ENCODE peak calls at places on chromosomes 13 and 19, in four cellular contexts. One of them, this sample, is unnamed.
A peak's percentile ranks its signal among the peaks of the same experiment; 100 is the strongest.

GRCh38 chr19:15297416-15298224 is 34.7 kb downstream of the BRD4 start:
- DNase-seq in DND-41: peak; percentile 59
- DNase-seq in cardiac muscle cell: peak; percentile 57
- DNase-seq in PC-3: peak; percentile 47
- DNase-seq in this sample: peak; percentile 65

GRCh38 chr13:98300956-98301641 is 124.0 kb upstream of the RNF113B start:
- DNase-seq in cardiac muscle cell: peak; percentile 54
- DNase-seq in DND-41: no peak
- DNase-seq in PC-3: peak; percentile 76
- DNase-seq in this sample: peak; percentile 74

GRCh38 chr13:48636550-48636949 is 17.2 kb upstream of the CYSLTR2 start:
- DNase-seq in PC-3: no peak
- DNase-seq in DND-41: no peak
- DNase-seq in cardiac muscle cell: peak; percentile 96
- DNase-seq in this sample: peak; percentile 64

GRCh38 chr13:41554180-41554579 is 96.8 kb downstream of the RGCC start:
- DNase-seq in PC-3: no peak
- DNase-seq in cardiac muscle cell: no peak
- DNase-seq in DND-41: no peak
- DNase-seq in this sample: no peak

GRCh38 chr13:51867062-51867461 is 5.3 kb downstream of the CCDC70 start:
- DNase-seq in DND-41: no peak
- DNase-seq in cardiac muscle cell: no peak
- DNase-seq in PC-3: no peak
- DNase-seq in this sample: no peak

GRCh38 chr19:55322495-55322894 is 2.6 kb downstream of the TMEM150B start:
- DNase-seq in DND-41: no peak
- DNase-seq in cardiac muscle cell: no peak
- DNase-seq in PC-3: no peak
- DNase-seq in this sample: no peak

GRCh38 chr13:37364024-37364423 is 234.5 kb downstream of the POSTN start:
- DNase-seq in cardiac muscle cell: peak; percentile 64
- DNase-seq in DND-41: no peak
- DNase-seq in PC-3: no peak
- DNase-seq in this sample: no peak

GRCh38 chr13:30235206-30235605 is 72.1 kb downstream of the KATNAL1 start:
- DNase-seq in DND-41: no peak
- DNase-seq in cardiac muscle cell: peak; percentile 16
- DNase-seq in PC-3: no peak
- DNase-seq in this sample: no peak

GRCh38 chr13:113542751-113543424 is 41.7 kb upstream of the TFDP1 start:
- DNase-seq in PC-3: no peak
- DNase-seq in DND-41: no peak
- DNase-seq in cardiac muscle cell: no peak
- DNase-seq in this sample: no peak

GRCh38 chr19:32303193-32303592 is 42.2 kb upstream of the ZNF507 start:
- DNase-seq in PC-3: no peak
- DNase-seq in DND-41: no peak
- DNase-seq in cardiac muscle cell: no peak
- DNase-seq in this sample: no peak

GRCh38 chr19:54247106-54247930 is 4.7 kb upstream of the LILRA6 start:
- DNase-seq in PC-3: no peak
- DNase-seq in cardiac muscle cell: no peak
- DNase-seq in DND-41: no peak
- DNase-seq in this sample: no peak

GRCh38 chr19:3178377-3178972 is at the start of gene S1PR4:
- DNase-seq in DND-41: peak; percentile 81
- DNase-seq in PC-3: no peak
- DNase-seq in cardiac muscle cell: no peak
- DNase-seq in this sample: no peak

GRCh38 chr13:45882626-45883025 is 31.1 kb upstream of the SIAH3 start:
- DNase-seq in PC-3: no peak
- DNase-seq in DND-41: no peak
- DNase-seq in cardiac muscle cell: no peak
- DNase-seq in this sample: no peak

GRCh38 chr19:14478113-14478545 is 3.0 kb upstream of the PTGER1 start:
- DNase-seq in cardiac muscle cell: no peak
- DNase-seq in DND-41: no peak
- DNase-seq in PC-3: no peak
- DNase-seq in this sample: no peak

GRCh38 chr19:28208745-28209144 is 1004.2 kb downstream of the UQCRFS1 start:
- DNase-seq in DND-41: peak; percentile 17
- DNase-seq in cardiac muscle cell: no peak
- DNase-seq in PC-3: no peak
- DNase-seq in this sample: no peak

GRCh38 chr13:80132741-80133601 is 208.0 kb downstream of the SPRY2 start:
- DNase-seq in DND-41: no peak
- DNase-seq in PC-3: peak; percentile 45
- DNase-seq in cardiac muscle cell: peak; percentile 85
- DNase-seq in this sample: peak; percentile 15

GRCh38 chr19:41298327-41298964 is 11.5 kb upstream of the CCDC97 start:
- DNase-seq in PC-3: no peak
- DNase-seq in cardiac muscle cell: peak; percentile 85
- DNase-seq in DND-41: no peak
- DNase-seq in this sample: peak; percentile 17

GRCh38 chr13:36413161-36413560 is 19.1 kb upstream of the CCNA1 start:
- DNase-seq in cardiac muscle cell: no peak
- DNase-seq in DND-41: no peak
- DNase-seq in PC-3: no peak
- DNase-seq in this sample: no peak

GRCh38 chr19:46340051-46340659 is 6.7 kb upstream of the PPP5C start:
- DNase-seq in PC-3: no peak
- DNase-seq in DND-41: no peak
- DNase-seq in cardiac muscle cell: no peak
- DNase-seq in this sample: no peak

GRCh38 chr13:76383671-76384461 is 502.3 kb downstream of the KCTD12 start:
- DNase-seq in PC-3: peak; percentile 76
- DNase-seq in cardiac muscle cell: peak; percentile 90
- DNase-seq in DND-41: no peak
- DNase-seq in this sample: peak; percentile 77

GRCh38 chr19:53432088-53432661 is 391 bp downstream of the ZNF761 start:
- DNase-seq in DND-41: peak; percentile 35
- DNase-seq in PC-3: peak; percentile 9
- DNase-seq in cardiac muscle cell: peak; percentile 21
- DNase-seq in this sample: peak; percentile 33

GRCh38 chr19:31279436-31279765 is 69.8 kb downstream of the TSHZ3 start:
- DNase-seq in DND-41: no peak
- DNase-seq in cardiac muscle cell: no peak
- DNase-seq in PC-3: no peak
- DNase-seq in this sample: no peak

GRCh38 chr19:57351867-57352266 is 796 bp downstream of the ZNF304 start:
- DNase-seq in DND-41: no peak
- DNase-seq in PC-3: no peak
- DNase-seq in cardiac muscle cell: peak; percentile 5
- DNase-seq in this sample: peak; percentile 16

GRCh38 chr19:4057913-4058695 is 8.6 kb downstream of the ZBTB7A start:
- DNase-seq in cardiac muscle cell: peak; percentile 89
- DNase-seq in PC-3: peak; percentile 77
- DNase-seq in DND-41: peak; percentile 4
- DNase-seq in this sample: peak; percentile 87

GRCh38 chr13:49399801-49400472 is 43.9 kb downstream of the CAB39L start:
- DNase-seq in PC-3: peak; percentile 73
- DNase-seq in DND-41: no peak
- DNase-seq in cardiac muscle cell: no peak
- DNase-seq in this sample: no peak

GRCh38 chr13:77896536-77896935 is 22.1 kb downstream of the EDNRB start:
- DNase-seq in PC-3: peak; percentile 36
- DNase-seq in cardiac muscle cell: peak; percentile 86
- DNase-seq in DND-41: no peak
- DNase-seq in this sample: no peak

GRCh38 chr13:96967248-96967745 is 27.0 kb downstream of the OXGR1 start:
- DNase-seq in PC-3: peak; percentile 26
- DNase-seq in cardiac muscle cell: no peak
- DNase-seq in DND-41: no peak
- DNase-seq in this sample: no peak
- TF ChIP-seq CTCF in PC-3: no peak
- TF ChIP-seq CTCF in cardiac muscle cell: no peak
- TF ChIP-seq CTCF in DND-41: peak; percentile 3
- TF ChIP-seq CTCF in this sample: peak; percentile 8

GRCh38 chr19:10820173-10820572 is 15.8 kb downstream of the TMED1 start:
- DNase-seq in cardiac muscle cell: no peak
- DNase-seq in DND-41: no peak
- DNase-seq in PC-3: peak; percentile 11
- DNase-seq in this sample: no peak
- TF ChIP-seq CTCF in cardiac muscle cell: no peak
- TF ChIP-seq CTCF in DND-41: peak; percentile 53
- TF ChIP-seq CTCF in PC-3: peak; percentile 62
- TF ChIP-seq CTCF in this sample: no peak

GRCh38 chr19:18522124-18522861 is 423 bp upstream of the ELL start:
- DNase-seq in PC-3: peak; percentile 100
- DNase-seq in DND-41: peak; percentile 100
- DNase-seq in cardiac muscle cell: peak; percentile 100
- DNase-seq in this sample: peak; percentile 100
- TF ChIP-seq CTCF in PC-3: no peak
- TF ChIP-seq CTCF in DND-41: peak; percentile 32
- TF ChIP-seq CTCF in cardiac muscle cell: peak; percentile 8
- TF ChIP-seq CTCF in this sample: no peak

DNA sequence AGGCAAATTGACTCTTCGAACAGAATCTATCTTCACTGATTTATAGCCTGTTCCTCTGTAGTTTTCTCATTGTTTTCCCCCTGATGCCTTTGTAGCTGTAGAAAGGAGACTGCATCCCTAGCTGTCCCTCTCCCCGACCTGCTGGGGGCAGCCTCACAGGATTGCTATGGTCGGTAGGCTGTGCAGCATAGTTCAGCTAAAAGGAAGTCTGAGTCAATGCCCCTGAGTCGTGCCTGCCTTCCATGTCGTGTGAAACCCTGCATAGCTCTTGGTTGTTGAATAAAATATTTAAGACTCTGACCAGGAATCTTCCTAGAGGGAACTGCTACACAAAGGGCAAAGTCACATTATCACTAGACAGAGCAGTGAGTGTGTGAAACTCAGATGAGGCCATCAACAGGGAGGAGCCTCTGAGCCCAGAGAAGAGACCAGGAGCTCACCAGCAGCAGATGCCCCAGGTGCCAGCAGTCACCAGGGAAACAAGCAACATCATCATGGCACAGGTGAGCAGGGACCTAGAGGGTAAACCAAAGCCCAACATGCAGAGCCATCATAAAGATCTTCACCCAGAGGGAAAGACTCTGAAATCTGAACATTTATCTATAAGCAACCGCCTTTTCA is 108.4 kb upstream of the NBEA start:
- DNase-seq in cardiac muscle cell: no peak
- DNase-seq in PC-3: peak; percentile 53
- DNase-seq in DND-41: no peak
- DNase-seq in this sample: peak; percentile 17
- TF ChIP-seq CTCF in cardiac muscle cell: no peak
- TF ChIP-seq CTCF in PC-3: peak; percentile 55
- TF ChIP-seq CTCF in DND-41: no peak
- TF ChIP-seq CTCF in this sample: peak; percentile 23

DNA sequence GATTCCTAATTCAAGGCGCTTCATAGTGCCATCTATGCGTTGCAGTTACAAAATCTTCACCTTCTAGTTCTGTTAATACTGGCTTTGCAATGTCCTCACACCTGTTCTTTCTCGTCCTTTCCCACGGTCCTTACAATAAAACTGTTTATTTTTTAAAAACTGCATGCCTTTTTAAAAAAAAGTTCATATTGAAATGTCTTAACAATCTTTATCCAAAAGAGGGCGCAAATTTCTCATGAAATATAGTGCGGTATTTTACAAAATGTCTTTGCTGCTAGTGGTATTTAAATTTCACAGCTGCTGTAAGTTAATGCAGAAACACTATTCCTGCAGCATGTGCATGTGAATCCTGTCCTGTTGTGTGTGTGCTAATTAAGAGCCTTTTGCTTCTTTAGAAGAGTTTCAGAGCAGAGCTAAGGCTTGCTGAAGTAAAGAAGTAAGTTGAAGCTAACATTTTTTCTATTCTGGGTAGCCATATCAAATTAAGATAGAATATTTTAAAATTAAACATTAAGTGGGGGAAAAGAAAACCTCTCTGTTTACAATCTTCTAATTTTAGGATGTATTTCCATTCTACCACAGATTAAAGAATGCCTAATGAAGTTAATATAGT is 15.8 kb upstream of the CLDN10 start:
- DNase-seq in DND-41: no peak
- DNase-seq in PC-3: peak; percentile 67
- DNase-seq in cardiac muscle cell: peak; percentile 57
- DNase-seq in this sample: peak; percentile 12
- TF ChIP-seq CTCF in DND-41: peak; percentile 55
- TF ChIP-seq CTCF in PC-3: peak; percentile 63
- TF ChIP-seq CTCF in cardiac muscle cell: peak; percentile 49
- TF ChIP-seq CTCF in this sample: peak; percentile 47

GRCh38 chr13:73465629-73465974 is 406.8 kb downstream of the KLF5 start:
- DNase-seq in DND-41: no peak
- DNase-seq in cardiac muscle cell: no peak
- DNase-seq in PC-3: peak; percentile 85
- DNase-seq in this sample: peak; percentile 96
- TF ChIP-seq CTCF in DND-41: no peak
- TF ChIP-seq CTCF in cardiac muscle cell: no peak
- TF ChIP-seq CTCF in PC-3: no peak
- TF ChIP-seq CTCF in this sample: peak; percentile 34

GRCh38 chr19:35476149-35476548 is 14.1 kb downstream of the KRTDAP start:
- DNase-seq in cardiac muscle cell: no peak
- DNase-seq in PC-3: no peak
- DNase-seq in DND-41: no peak
- DNase-seq in this sample: peak; percentile 5
- TF ChIP-seq CTCF in cardiac muscle cell: peak; percentile 10
- TF ChIP-seq CTCF in PC-3: peak; percentile 35
- TF ChIP-seq CTCF in DND-41: peak; percentile 32
- TF ChIP-seq CTCF in this sample: peak; percentile 23

GRCh38 chr19:50893047-50893737 is 18.0 kb downstream of the KLK4 start:
- DNase-seq in cardiac muscle cell: no peak
- DNase-seq in PC-3: no peak
- DNase-seq in DND-41: no peak
- DNase-seq in this sample: no peak
- TF ChIP-seq CTCF in cardiac muscle cell: no peak
- TF ChIP-seq CTCF in PC-3: peak; percentile 37
- TF ChIP-seq CTCF in DND-41: peak; percentile 23
- TF ChIP-seq CTCF in this sample: peak; percentile 1

DNA sequence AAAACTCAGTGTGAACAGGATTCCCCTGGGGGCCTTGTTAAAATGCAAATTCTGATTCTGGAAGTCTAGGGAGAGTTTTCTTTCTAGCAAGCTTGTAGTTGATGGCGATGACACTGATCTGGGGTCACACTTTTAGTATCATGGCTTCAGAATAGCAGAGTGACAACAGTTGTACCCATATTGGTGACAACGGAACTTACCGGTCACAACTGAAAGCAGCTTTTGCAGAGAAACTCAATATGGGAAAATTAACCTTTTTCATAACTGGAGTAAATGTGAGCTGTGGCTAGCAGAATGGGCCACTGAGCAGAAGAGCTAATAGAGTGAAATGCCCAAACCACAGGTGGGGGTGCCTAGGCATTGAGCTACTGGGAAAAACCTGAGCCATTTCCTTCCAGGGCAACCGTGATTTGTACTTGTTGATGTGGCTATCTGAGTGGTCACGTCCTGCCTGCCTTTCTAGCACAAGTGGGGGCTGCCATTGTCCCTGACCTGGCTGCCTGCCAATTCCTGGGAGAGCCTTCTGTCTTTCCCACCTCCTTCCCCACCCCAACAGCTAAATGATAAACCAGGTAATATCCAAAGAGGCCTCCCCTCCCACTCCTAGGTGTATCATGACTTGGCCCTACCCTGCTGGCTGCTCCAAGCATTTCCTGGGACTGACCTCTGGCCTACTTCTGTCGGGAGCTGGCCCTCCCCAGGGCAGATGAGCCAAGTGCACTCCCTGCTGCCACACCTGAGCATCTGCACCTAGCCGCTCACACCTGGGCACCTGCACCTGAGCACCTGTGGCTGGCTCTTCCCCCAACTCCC is 1.7 kb upstream of the SLC10A2 start:
- DNase-seq in PC-3: peak; percentile 6
- DNase-seq in cardiac muscle cell: no peak
- DNase-seq in DND-41: no peak
- DNase-seq in this sample: peak; percentile 14
- TF ChIP-seq CTCF in PC-3: no peak
- TF ChIP-seq CTCF in cardiac muscle cell: no peak
- TF ChIP-seq CTCF in DND-41: no peak
- TF ChIP-seq CTCF in this sample: peak; percentile 85